ENCODE peak calls at places on chromosomes 5 and 9, in five cellular contexts. One of them, this sample, is unnamed.

GRCh38 chr9:16329699-16330113 is 540.8 kb downstream of the BNC2 start:
- DNase-seq in fibroblast of lung: peak; percentile 90
- DNase-seq in astrocyte: peak; percentile 86
- DNase-seq in IMR-90: peak; percentile 60
- DNase-seq in Karpas-422: no peak
- DNase-seq in this sample: no peak

GRCh38 chr9:98248737-98249474 is 6.5 kb downstream of the TBC1D2 start:
- DNase-seq in fibroblast of lung: peak; percentile 97
- DNase-seq in astrocyte: peak; percentile 96
- DNase-seq in IMR-90: peak; percentile 97
- DNase-seq in Karpas-422: no peak
- DNase-seq in this sample: no peak

GRCh38 chr9:4301971-4302427 is 2.1 kb upstream of the GLIS3 start:
- DNase-seq in fibroblast of lung: peak; percentile 97
- DNase-seq in astrocyte: peak; percentile 95
- DNase-seq in IMR-90: peak; percentile 96
- DNase-seq in Karpas-422: no peak
- DNase-seq in this sample: no peak

GRCh38 chr5:74056789-74057164 is 430.8 kb downstream of the ARHGEF28 start:
- DNase-seq in fibroblast of lung: peak; percentile 44
- DNase-seq in astrocyte: peak; percentile 23
- DNase-seq in IMR-90: peak; percentile 33
- DNase-seq in Karpas-422: no peak
- DNase-seq in this sample: no peak

GRCh38 chr9:91163773-91164471 is 197.8 kb downstream of the AUH start:
- DNase-seq in fibroblast of lung: no peak
- DNase-seq in astrocyte: no peak
- DNase-seq in IMR-90: no peak
- DNase-seq in Karpas-422: no peak
- DNase-seq in this sample: no peak

GRCh38 chr5:5575461-5575860 is 153.0 kb downstream of the ICE1 start:
- DNase-seq in fibroblast of lung: no peak
- DNase-seq in astrocyte: no peak
- DNase-seq in IMR-90: no peak
- DNase-seq in Karpas-422: no peak
- DNase-seq in this sample: no peak

GRCh38 chr9:133953976-133954709 is 38.0 kb downstream of the VAV2 start:
- DNase-seq in fibroblast of lung: no peak
- DNase-seq in astrocyte: no peak
- DNase-seq in IMR-90: no peak
- DNase-seq in Karpas-422: no peak
- DNase-seq in this sample: no peak

GRCh38 chr9:7370378-7370777 is 429.2 kb downstream of the DMAC1 start:
- DNase-seq in fibroblast of lung: no peak
- DNase-seq in astrocyte: no peak
- DNase-seq in IMR-90: no peak
- DNase-seq in Karpas-422: no peak
- DNase-seq in this sample: no peak

GRCh38 chr5:80399553-80400239 is 8.2 kb upstream of the ZFYVE16 start:
- DNase-seq in fibroblast of lung: peak; percentile 36
- DNase-seq in astrocyte: peak; percentile 31
- DNase-seq in IMR-90: peak; percentile 73
- DNase-seq in Karpas-422: peak; percentile 78
- DNase-seq in this sample: no peak

GRCh38 chr9:120693609-120694008 is 20.7 kb downstream of the MEGF9 start:
- DNase-seq in fibroblast of lung: peak; percentile 45
- DNase-seq in astrocyte: peak; percentile 41
- DNase-seq in IMR-90: peak; percentile 60
- DNase-seq in Karpas-422: no peak
- DNase-seq in this sample: no peak

GRCh38 chr9:91180240-91180929 is 181.3 kb downstream of the AUH start:
- DNase-seq in fibroblast of lung: no peak
- DNase-seq in astrocyte: no peak
- DNase-seq in IMR-90: no peak
- DNase-seq in Karpas-422: no peak
- DNase-seq in this sample: no peak

GRCh38 chr9:129769582-129770107 is 16.8 kb upstream of the PTGES start:
- DNase-seq in fibroblast of lung: no peak
- DNase-seq in astrocyte: no peak
- DNase-seq in IMR-90: no peak
- DNase-seq in Karpas-422: no peak
- DNase-seq in this sample: no peak

GRCh38 chr9:135887021-135887507 is 20.3 kb downstream of the CAMSAP1 start:
- DNase-seq in fibroblast of lung: peak; percentile 49
- DNase-seq in astrocyte: no peak
- DNase-seq in IMR-90: peak; percentile 45
- DNase-seq in Karpas-422: no peak
- DNase-seq in this sample: no peak

GRCh38 chr9:33320568-33321261 is 30.4 kb downstream of the NFX1 start:
- DNase-seq in fibroblast of lung: peak; percentile 95
- DNase-seq in astrocyte: peak; percentile 95
- DNase-seq in IMR-90: peak; percentile 98
- DNase-seq in Karpas-422: no peak
- DNase-seq in this sample: no peak

GRCh38 chr5:166581827-166582226 is 1709.6 kb upstream of the WWC1 start:
- DNase-seq in fibroblast of lung: peak; percentile 28
- DNase-seq in astrocyte: peak; percentile 9
- DNase-seq in IMR-90: no peak
- DNase-seq in Karpas-422: no peak
- DNase-seq in this sample: no peak

GRCh38 chr5:134435525-134435924 is 23.8 kb upstream of the CDKN2AIPNL start:
- DNase-seq in fibroblast of lung: peak; percentile 82
- DNase-seq in astrocyte: peak; percentile 73
- DNase-seq in IMR-90: peak; percentile 92
- DNase-seq in Karpas-422: no peak
- DNase-seq in this sample: no peak

GRCh38 chr5:170719551-170719950 is 64.0 kb upstream of the GABRP start:
- DNase-seq in fibroblast of lung: no peak
- DNase-seq in astrocyte: no peak
- DNase-seq in IMR-90: no peak
- DNase-seq in Karpas-422: no peak
- DNase-seq in this sample: no peak

GRCh38 chr5:91556-92263 is at the start of gene PLEKHG4B:
- DNase-seq in fibroblast of lung: peak; percentile 47
- DNase-seq in astrocyte: peak; percentile 14
- DNase-seq in IMR-90: no peak
- DNase-seq in Karpas-422: no peak
- DNase-seq in this sample: no peak

GRCh38 chr5:176944276-176944675 is 45.1 kb upstream of the HK3 start:
- DNase-seq in fibroblast of lung: no peak
- DNase-seq in astrocyte: no peak
- DNase-seq in IMR-90: no peak
- DNase-seq in Karpas-422: no peak
- DNase-seq in this sample: no peak

GRCh38 chr5:139600336-139600949 is 39.3 kb downstream of the UBE2D2 start:
- DNase-seq in fibroblast of lung: peak; percentile 75
- DNase-seq in astrocyte: peak; percentile 66
- DNase-seq in IMR-90: peak; percentile 86
- DNase-seq in Karpas-422: no peak
- DNase-seq in this sample: no peak

DNA sequence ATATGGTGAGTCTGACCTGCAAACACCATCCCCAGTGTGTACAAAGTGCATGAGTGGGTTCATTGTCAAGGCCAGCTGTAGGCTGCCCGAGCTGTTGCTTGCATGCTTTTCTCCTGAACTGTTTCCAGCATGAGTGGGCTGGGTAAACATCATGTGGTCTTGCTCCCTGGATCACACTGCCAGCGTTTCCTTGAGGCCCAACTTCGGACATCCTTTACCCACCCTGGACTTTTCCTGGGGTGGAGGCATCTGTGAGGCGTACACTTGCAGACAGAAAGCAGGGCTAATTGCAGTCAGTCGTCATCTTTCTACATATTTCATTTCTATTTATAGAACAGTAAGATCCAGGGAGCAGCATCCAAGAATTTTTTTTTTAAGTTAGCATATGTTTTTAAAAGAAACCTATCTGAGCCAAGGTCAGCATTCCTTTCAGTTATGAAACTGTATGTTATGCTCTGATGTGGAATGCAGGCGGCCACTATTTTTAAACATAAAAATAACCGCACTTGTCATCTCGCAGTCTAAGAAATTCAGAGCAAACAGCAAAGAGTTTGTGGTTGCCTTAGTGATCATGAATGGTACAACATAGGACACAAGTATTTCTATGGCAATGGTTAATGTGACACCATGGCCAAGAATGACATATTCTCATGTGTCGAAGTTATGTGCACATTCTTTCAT is 106.5 kb upstream of the DMRT1 start:
- DNase-seq in fibroblast of lung: peak; percentile 98
- DNase-seq in astrocyte: peak; percentile 98
- DNase-seq in IMR-90: peak; percentile 97
- DNase-seq in Karpas-422: no peak
- DNase-seq in this sample: no peak
- H4K20me1 ChIP-seq in fibroblast of lung: no peaks in the 10 kb centered on the region
- H4K20me1 ChIP-seq in astrocyte: no peaks in the 10 kb centered on the region
- H4K20me1 ChIP-seq in IMR-90: peaks cover 8% of the 10 kb centered on the region
- H4K20me1 ChIP-seq in Karpas-422: no peaks in the 10 kb centered on the region
- H4K20me1 ChIP-seq in this sample: no peaks in the 10 kb centered on the region

DNA sequence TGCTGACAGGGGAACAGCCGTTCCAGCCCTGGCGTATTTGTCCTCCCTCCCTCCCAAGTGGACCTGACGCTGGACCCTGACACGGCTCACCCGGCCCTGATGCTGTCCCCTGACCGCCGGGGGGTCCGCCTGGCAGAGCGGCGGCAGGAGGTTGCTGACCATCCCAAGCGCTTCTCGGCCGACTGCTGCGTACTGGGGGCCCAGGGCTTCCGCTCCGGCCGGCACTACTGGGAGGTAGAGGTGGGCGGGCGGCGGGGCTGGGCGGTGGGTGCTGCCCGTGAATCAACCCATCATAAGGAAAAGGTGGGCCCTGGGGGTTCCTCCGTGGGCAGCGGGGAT is 9.6 kb downstream of the RACK1 start:
- DNase-seq in fibroblast of lung: no peak
- DNase-seq in astrocyte: no peak
- DNase-seq in IMR-90: no peak
- DNase-seq in Karpas-422: no peak
- DNase-seq in this sample: no peak
- H4K20me1 ChIP-seq in fibroblast of lung: no peaks in the 10 kb centered on the region
- H4K20me1 ChIP-seq in astrocyte: peaks cover 75% of the 10 kb centered on the region
- H4K20me1 ChIP-seq in IMR-90: peaks cover 57% of the 10 kb centered on the region
- H4K20me1 ChIP-seq in Karpas-422: peaks cover 16% of the 10 kb centered on the region
- H4K20me1 ChIP-seq in this sample: peaks cover 30% of the 10 kb centered on the region

DNA sequence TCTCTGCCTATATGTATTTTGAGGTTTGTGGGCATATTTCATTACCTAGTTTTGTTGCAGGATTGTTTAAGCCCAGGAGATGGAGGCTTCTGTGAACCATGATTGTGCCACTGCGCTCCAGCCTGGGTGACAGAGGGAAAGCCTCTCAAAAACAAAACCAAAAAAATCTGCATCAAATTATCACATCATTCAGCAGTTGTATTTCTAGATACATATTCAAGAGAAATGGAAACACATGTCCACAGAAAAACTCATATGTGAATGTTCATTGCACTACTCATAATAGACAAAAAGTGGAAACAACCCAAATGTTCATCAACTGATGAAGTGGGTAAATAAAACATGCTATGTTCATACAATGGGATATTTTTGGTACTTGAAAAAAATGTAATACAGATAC is 29.9 kb downstream of the HSPA4 start:
- DNase-seq in fibroblast of lung: no peak
- DNase-seq in astrocyte: no peak
- DNase-seq in IMR-90: no peak
- DNase-seq in Karpas-422: no peak
- DNase-seq in this sample: no peak
- H4K20me1 ChIP-seq in fibroblast of lung: no peaks in the 10 kb centered on the region
- H4K20me1 ChIP-seq in astrocyte: peaks cover 69% of the 10 kb centered on the region
- H4K20me1 ChIP-seq in IMR-90: peaks cover 46% of the 10 kb centered on the region
- H4K20me1 ChIP-seq in Karpas-422: peaks cover 25% of the 10 kb centered on the region
- H4K20me1 ChIP-seq in this sample: peaks cover 11% of the 10 kb centered on the region

GRCh38 chr5:181236471-181236870 is 7.2 kb downstream of the RACK1 start:
- DNase-seq in fibroblast of lung: no peak
- DNase-seq in astrocyte: no peak
- DNase-seq in IMR-90: no peak
- DNase-seq in Karpas-422: no peak
- DNase-seq in this sample: no peak
- H4K20me1 ChIP-seq in fibroblast of lung: no peaks in the 10 kb centered on the region
- H4K20me1 ChIP-seq in astrocyte: peaks cover 82% of the 10 kb centered on the region
- H4K20me1 ChIP-seq in IMR-90: peaks cover 81% of the 10 kb centered on the region
- H4K20me1 ChIP-seq in Karpas-422: peaks cover 29% of the 10 kb centered on the region
- H4K20me1 ChIP-seq in this sample: peaks cover 44% of the 10 kb centered on the region

GRCh38 chr5:57179262-57179960 is 5.6 kb downstream of the GPBP1 start:
- DNase-seq in fibroblast of lung: no peak
- DNase-seq in astrocyte: no peak
- DNase-seq in IMR-90: no peak
- DNase-seq in Karpas-422: no peak
- DNase-seq in this sample: no peak
- H4K20me1 ChIP-seq in fibroblast of lung: peaks cover 3% of the 10 kb centered on the region
- H4K20me1 ChIP-seq in astrocyte: peaks cover 89% of the 10 kb centered on the region
- H4K20me1 ChIP-seq in IMR-90: peaks cover 89% of the 10 kb centered on the region
- H4K20me1 ChIP-seq in Karpas-422: peaks cover 85% of the 10 kb centered on the region
- H4K20me1 ChIP-seq in this sample: peaks cover 88% of the 10 kb centered on the region

GRCh38 chr5:88269222-88269771 is 652 bp upstream of the TMEM161B start:
- DNase-seq in fibroblast of lung: peak; percentile 30
- DNase-seq in astrocyte: peak; percentile 12
- DNase-seq in IMR-90: peak; percentile 16
- DNase-seq in Karpas-422: no peak
- DNase-seq in this sample: peak; percentile 6
- H4K20me1 ChIP-seq in fibroblast of lung: no peaks in the 10 kb centered on the region
- H4K20me1 ChIP-seq in astrocyte: peaks cover 7% of the 10 kb centered on the region
- H4K20me1 ChIP-seq in IMR-90: no peaks in the 10 kb centered on the region
- H4K20me1 ChIP-seq in Karpas-422: peaks cover 13% of the 10 kb centered on the region
- H4K20me1 ChIP-seq in this sample: peaks cover 3% of the 10 kb centered on the region

GRCh38 chr5:6765612-6766525 is 52.6 kb downstream of the TENT4A start:
- DNase-seq in fibroblast of lung: peak; percentile 66
- DNase-seq in astrocyte: peak; percentile 46
- DNase-seq in IMR-90: peak; percentile 63
- DNase-seq in Karpas-422: peak; percentile 87
- DNase-seq in this sample: peak; percentile 77
- H4K20me1 ChIP-seq in fibroblast of lung: no peaks in the 10 kb centered on the region
- H4K20me1 ChIP-seq in astrocyte: no peaks in the 10 kb centered on the region
- H4K20me1 ChIP-seq in IMR-90: no peaks in the 10 kb centered on the region
- H4K20me1 ChIP-seq in Karpas-422: no peaks in the 10 kb centered on the region
- H4K20me1 ChIP-seq in this sample: peaks cover 5% of the 10 kb centered on the region

DNA sequence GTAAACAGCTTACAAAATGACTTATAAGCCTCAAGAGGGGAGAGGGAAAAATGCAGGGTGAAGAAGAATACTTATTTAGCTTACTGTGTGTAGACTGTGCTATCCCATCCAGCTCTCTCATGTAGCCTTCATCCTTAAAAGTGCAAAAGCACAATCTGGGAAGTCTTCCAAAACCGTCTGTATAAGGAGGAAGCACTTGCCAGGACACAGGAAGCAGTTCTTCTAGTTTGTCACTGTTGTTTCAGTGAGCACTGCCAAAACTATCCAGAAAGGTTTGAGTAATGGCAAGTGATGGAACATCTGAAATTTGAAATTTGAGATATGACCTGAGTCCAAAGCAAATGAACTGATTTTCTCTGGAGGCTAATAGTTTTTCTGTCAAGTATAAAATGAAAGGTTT is 140.8 kb upstream of the ISL1 start:
- DNase-seq in fibroblast of lung: no peak
- DNase-seq in astrocyte: no peak
- DNase-seq in IMR-90: no peak
- DNase-seq in Karpas-422: no peak
- DNase-seq in this sample: no peak
- H4K20me1 ChIP-seq in fibroblast of lung: no peaks in the 10 kb centered on the region
- H4K20me1 ChIP-seq in astrocyte: no peaks in the 10 kb centered on the region
- H4K20me1 ChIP-seq in IMR-90: no peaks in the 10 kb centered on the region
- H4K20me1 ChIP-seq in Karpas-422: no peaks in the 10 kb centered on the region
- H4K20me1 ChIP-seq in this sample: no peaks in the 10 kb centered on the region

GRCh38 chr9:137832830-137833590 is 44.6 kb upstream of the CACNA1B start:
- DNase-seq in fibroblast of lung: no peak
- DNase-seq in astrocyte: no peak
- DNase-seq in IMR-90: no peak
- DNase-seq in Karpas-422: no peak
- DNase-seq in this sample: no peak
- H4K20me1 ChIP-seq in fibroblast of lung: no peaks in the 10 kb centered on the region
- H4K20me1 ChIP-seq in astrocyte: peaks cover 46% of the 10 kb centered on the region
- H4K20me1 ChIP-seq in IMR-90: peaks cover 15% of the 10 kb centered on the region
- H4K20me1 ChIP-seq in Karpas-422: no peaks in the 10 kb centered on the region
- H4K20me1 ChIP-seq in this sample: peaks cover 25% of the 10 kb centered on the region